ENCODE peak calls at places on chromosomes 6 and 20, in nine cellular contexts. C is left lung, X is mucosa of descending colon, T is adrenal gland, J is spleen, O is astrocyte of the spinal cord, L is choroid plexus epithelial cell, K is kidney epithelial cell, H is colonic mucosa. B is an unnamed sample.

GRCh38 chr20:38542994-38543906 is 37.7 kb upstream of the ADIG start:
- DNase-seq in C (no peak), X (no peak), T (no peak), J (no peak), O (no peak), L (no peak), K (no peak), H (no peak), B (no peak)

GRCh38 chr20:51695574-51696303 is 72.5 kb downstream of the ATP9A start:
- DNase-seq in C (no peak), X (no peak), T (no peak), J (no peak), O (peak), L (peak), K (peak), H (no peak), B (peak)

GRCh38 chr20:5608448-5609161 is 141.6 kb upstream of the SHLD1 start:
- DNase-seq in C (no peak), X (no peak), T (no peak), J (no peak), O (peak), L (peak), K (no peak), H (no peak), B (peak)

GRCh38 chr6:6635869-6636268 is 47.3 kb downstream of the LY86 start:
- DNase-seq in C (no peak), X (no peak), T (no peak), J (no peak), O (no peak), L (no peak), K (no peak), H (no peak), B (no peak)

GRCh38 chr20:47102629-47103028 is 208.0 kb downstream of the EYA2 start:
- DNase-seq in C (no peak), X (no peak), T (no peak), J (no peak), O (no peak), L (no peak), K (no peak), H (no peak), B (peak)

GRCh38 chr6:132511836-132512230 is 1.1 kb downstream of the STX7 start:
- DNase-seq in C (no peak), X (no peak), T (no peak), J (no peak), O (no peak), L (peak), K (no peak), H (no peak), B (no peak)

GRCh38 chr6:32116674-32117073 is 7.5 kb upstream of the TNXB start:
- DNase-seq in C (no peak), X (no peak), T (no peak), J (no peak), O (no peak), L (peak), K (no peak), H (no peak), B (no peak)

GRCh38 chr6:137873273-137873762 is 6.3 kb downstream of the TNFAIP3 start:
- DNase-seq in C (peak), X (peak), T (peak), J (no peak), O (peak), L (peak), K (peak), H (peak), B (peak)

GRCh38 chr6:75326557-75327258 is 42.1 kb upstream of the TMEM30A start:
- DNase-seq in C (no peak), X (no peak), T (no peak), J (no peak), O (no peak), L (peak), K (no peak), H (no peak), B (peak)

GRCh38 chr20:34817072-34817471 is 8.4 kb downstream of the NCOA6 start:
- DNase-seq in C (no peak), X (no peak), T (no peak), J (no peak), O (no peak), L (no peak), K (no peak), H (no peak), B (no peak)

GRCh38 chr6:131317516-131317915 is 182.2 kb downstream of the AKAP7 start:
- DNase-seq in C (no peak), X (no peak), T (no peak), J (no peak), O (no peak), L (peak), K (no peak), H (no peak), B (peak)

GRCh38 chr6:1724124-1724523 is 114.4 kb downstream of the FOXC1 start:
- DNase-seq in C (no peak), X (no peak), T (no peak), J (no peak), O (no peak), L (no peak), K (no peak), H (no peak), B (no peak)

GRCh38 chr6:115969930-115970273 is 90.8 kb downstream of the FRK start:
- DNase-seq in C (no peak), X (no peak), T (no peak), J (no peak), O (peak), L (no peak), K (no peak), H (no peak), B (peak)

GRCh38 chr6:137492289-137492688 is 1.9 kb downstream of the OLIG3 start:
- DNase-seq in C (no peak), X (no peak), T (no peak), J (no peak), O (no peak), L (no peak), K (no peak), H (no peak), B (no peak)

GRCh38 chr6:40743690-40744446 is 156.7 kb upstream of the LRFN2 start:
- DNase-seq in C (no peak), X (no peak), T (no peak), J (no peak), O (no peak), L (no peak), K (no peak), H (no peak), B (no peak)

GRCh38 chr6:106692112-106692822 is 62.9 kb downstream of the QRSL1 start:
- DNase-seq in C (peak), X (no peak), T (peak), J (no peak), O (peak), L (peak), K (peak), H (peak), B (peak)
- H3K4me3 ChIP-seq in C (no peak), X (no peak), T (no peak), J (no peak), O (no peak), L (no peak), K (no peak), H (no peak), B (no peak)

GRCh38 chr6:24980507-24981384 is 45.0 kb upstream of the RIPOR2 start:
- DNase-seq in C (no peak), X (no peak), T (no peak), J (no peak), O (no peak), L (peak), K (no peak), H (no peak), B (no peak)
- TF ChIP-seq CTCF in C (no peak), X (no peak), T (no peak), J (no peak), O (no peak), L (no peak), K (no peak), H (no peak), B (no peak)

GRCh38 chr6:12327391-12327790 is 37.2 kb downstream of the EDN1 start:
- DNase-seq in C (no peak), X (no peak), T (no peak), J (no peak), O (peak), L (no peak), K (peak), H (no peak), B (no peak)
- H3K4me3 ChIP-seq in C (no peak), X (no peak), T (no peak), J (no peak), O (no peak), L (no peak), K (no peak), H (no peak), B (no peak)

DNA sequence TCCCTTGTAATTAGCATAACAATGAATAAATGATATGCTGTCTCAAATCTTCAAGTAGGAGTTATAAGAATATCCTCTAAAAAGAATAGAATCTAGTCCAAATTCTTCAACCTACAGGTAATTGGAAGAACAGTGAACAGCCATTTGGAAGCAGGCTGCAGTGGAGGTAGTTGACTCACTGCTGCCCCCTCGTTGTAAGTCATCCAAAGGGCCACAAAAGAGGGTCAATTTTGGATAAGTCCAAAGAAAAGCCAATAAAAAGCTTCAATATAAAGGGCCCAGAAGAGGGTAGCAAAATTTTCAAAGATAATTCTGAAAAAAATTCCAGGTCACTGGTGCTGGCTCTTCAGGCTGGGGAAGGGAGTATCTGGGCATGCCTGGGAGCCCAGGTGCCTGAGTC is 60.8 kb upstream of the SSTR4 start:
- DNase-seq in C (no peak), X (no peak), T (peak), J (no peak), O (no peak), L (peak), K (no peak), H (no peak), B (peak)
- TF ChIP-seq CTCF in C (no peak), X (no peak), T (no peak), J (no peak), O (peak), L (peak), K (peak), H (peak), B (peak)

DNA sequence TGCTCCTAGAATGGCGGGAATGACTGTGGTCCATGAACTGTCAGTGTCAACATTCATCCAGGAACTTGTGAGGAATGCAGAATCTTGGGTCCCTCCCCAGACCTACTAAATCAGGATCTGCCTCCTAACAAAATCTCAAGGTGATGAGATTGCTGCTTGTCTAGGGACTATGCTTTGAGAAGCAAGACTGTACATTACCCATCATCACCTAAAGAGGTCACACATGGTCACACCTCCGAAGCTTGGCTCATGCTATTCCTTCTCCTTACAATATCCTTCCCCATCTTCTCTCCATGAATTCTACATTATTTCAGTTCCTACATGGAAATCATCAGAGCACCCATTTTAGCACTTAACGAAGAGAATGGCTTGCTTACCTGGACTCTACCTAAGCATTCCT is 102.3 kb upstream of the JARID2 start:
- DNase-seq in C (no peak), X (no peak), T (no peak), J (no peak), O (no peak), L (no peak), K (no peak), H (no peak), B (no peak)
- H3K4me3 ChIP-seq in C (no peak), X (no peak), T (no peak), J (no peak), O (no peak), L (no peak), K (no peak), H (no peak), B (no peak)

DNA sequence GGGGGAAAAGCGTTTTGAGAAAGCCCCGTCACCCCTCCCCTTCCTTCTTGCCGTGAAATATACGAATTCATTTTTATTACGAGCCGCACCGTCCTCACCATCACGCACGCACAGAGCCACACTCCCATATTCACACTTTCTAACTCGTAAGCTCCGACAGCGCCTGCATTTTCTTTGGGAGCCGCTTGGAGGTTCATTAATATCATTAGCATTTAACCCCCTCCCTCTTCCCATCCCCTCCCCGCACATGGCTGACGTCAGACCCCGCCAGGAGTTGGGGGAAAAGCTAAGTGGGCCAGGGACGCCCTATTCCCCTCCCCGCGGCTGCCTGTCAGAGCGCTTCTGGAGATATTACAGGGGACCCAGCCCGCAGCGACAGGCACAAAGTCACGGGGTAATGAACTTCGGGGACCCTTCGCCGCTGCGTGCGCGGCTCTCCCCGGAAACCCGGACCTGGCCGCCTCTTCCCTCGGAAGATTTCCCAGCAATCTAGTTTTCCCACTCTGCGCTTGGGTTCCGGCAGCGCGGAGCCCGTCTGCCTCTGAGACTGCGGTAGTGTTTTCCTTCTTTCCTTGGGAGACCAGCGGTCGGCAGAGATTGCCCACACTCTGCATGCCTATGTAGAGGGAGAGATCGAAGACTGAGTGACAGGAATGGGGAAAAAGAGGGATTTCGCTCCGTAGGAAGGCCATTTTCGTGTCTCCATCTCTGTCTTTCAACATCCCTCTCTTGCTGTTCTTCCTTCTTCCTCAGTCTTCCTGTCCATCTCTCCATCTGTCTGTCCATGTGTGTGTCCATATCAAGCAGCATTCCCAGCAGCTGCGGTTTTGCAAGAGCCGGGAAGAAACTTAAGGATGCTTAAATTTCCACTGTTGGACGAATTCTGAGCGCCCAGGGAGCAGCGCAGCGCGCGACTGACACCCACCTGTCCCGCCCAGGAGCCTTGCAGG is at the start of gene NR2E1:
- DNase-seq in C (no peak), X (no peak), T (no peak), J (no peak), O (peak), L (peak), K (no peak), H (no peak), B (peak)
- TF ChIP-seq CTCF in C (no peak), X (no peak), T (no peak), J (no peak), O (no peak), L (no peak), K (no peak), H (no peak), B (no peak)

GRCh38 chr6:143677891-143678737 is at the start of gene PHACTR2:
- DNase-seq in C (peak), X (peak), T (peak), J (peak), O (peak), L (peak), K (no peak), H (peak), B (peak)
- H3K4me3 ChIP-seq in C (peak), X (peak), T (peak), J (peak), O (peak), L (peak), K (peak), H (peak), B (peak)

DNA sequence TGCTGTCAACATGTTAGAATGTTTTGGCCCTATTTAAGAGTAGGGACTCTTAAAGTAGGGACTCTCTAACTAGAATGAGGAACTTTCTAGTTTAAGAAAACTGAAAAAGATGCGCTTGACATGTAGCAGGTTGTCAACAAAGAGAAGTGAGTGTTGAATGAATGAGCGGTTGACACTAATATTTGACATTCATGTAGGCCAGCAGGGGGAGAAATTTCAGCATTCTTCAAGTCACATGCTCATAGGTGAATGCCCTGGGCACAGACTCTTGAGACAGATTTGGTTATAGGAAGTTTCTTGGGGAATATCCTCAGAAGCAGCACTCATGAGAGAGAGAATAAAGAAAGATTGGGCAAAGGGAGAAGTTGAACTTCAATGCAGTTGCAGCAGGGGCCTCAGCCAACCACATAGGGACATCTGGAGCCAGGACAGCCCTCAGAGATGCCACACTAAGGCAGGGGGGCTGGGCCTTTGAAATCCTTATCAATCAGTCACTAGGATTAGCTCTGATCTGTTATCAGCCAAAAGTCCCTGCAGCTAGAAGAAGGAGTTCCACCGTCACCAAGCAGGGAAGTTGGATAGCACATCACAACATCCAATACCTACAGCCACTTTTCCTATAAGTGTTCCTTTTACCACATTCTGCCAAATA is 145.1 kb upstream of the FKBP1C start:
- DNase-seq in C (no peak), X (no peak), T (no peak), J (no peak), O (no peak), L (no peak), K (no peak), H (no peak), B (no peak)
- TF ChIP-seq CTCF in C (no peak), X (no peak), T (no peak), J (no peak), O (no peak), L (no peak), K (no peak), H (no peak), B (no peak)

GRCh38 chr6:154954352-154954751 is 40.8 kb upstream of the TIAM2 start:
- DNase-seq in C (no peak), X (no peak), T (no peak), J (no peak), O (peak), L (peak), K (no peak), H (no peak), B (no peak)

GRCh38 chr6:154951400-154952200 is 43.5 kb upstream of the TIAM2 start:
- DNase-seq in C (no peak), X (no peak), T (no peak), J (no peak), O (no peak), L (no peak), K (no peak), H (no peak), B (no peak)

GRCh38 chr6:154953644-154954043 is 41.5 kb upstream of the TIAM2 start:
- DNase-seq in C (no peak), X (no peak), T (no peak), J (no peak), O (no peak), L (no peak), K (no peak), H (no peak), B (no peak)

GRCh38 chr6:154945271-154945890 is 49.7 kb upstream of the TIAM2 start:
- DNase-seq in C (no peak), X (no peak), T (no peak), J (no peak), O (no peak), L (no peak), K (no peak), H (no peak), B (no peak)

DNA sequence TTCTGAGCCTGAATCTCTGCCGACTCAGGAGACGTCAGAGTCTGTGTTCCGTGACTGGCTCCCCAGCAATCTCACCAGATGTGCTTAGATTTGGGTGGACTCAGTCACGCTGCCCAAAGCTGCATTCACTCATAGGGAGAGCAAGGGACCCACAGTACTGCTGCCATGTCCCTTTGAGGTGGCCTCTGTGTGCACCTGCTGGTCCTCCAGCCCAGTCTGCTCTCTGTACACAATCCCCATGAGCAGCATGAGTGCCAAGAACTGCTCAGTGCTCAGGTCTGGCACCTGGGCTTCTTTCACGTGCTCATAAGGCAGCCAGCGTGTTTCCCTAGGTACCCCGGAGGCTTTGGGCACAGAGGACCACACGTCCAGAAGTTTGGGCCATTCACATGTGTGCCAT is 44.1 kb upstream of the TIAM2 start:
- DNase-seq in C (no peak), X (no peak), T (no peak), J (no peak), O (no peak), L (no peak), K (no peak), H (no peak), B (no peak)
- H3K4me3 ChIP-seq in C (no peak), X (no peak), T (no peak), J (no peak), O (no peak), L (no peak), K (no peak), H (no peak), B (no peak)